ENCODE peak calls at places on chromosomes 6 and 20, in eight cellular contexts. I is tibial artery, Y is RCC 7860, E is T-helper 1 cell, J is substantia nigra, P is upper lobe of right lung, C is spleen, R is HCEC 1CT. U is an unnamed sample.

GRCh38 chr6:22146581-22147468 is 150.0 kb downstream of the PRL start:
- DNase-seq in R (no peak), J (peak), C (no peak), P (no peak), I (no peak), Y (no peak), E (no peak), U (peak)

GRCh38 chr6:147397306-147397705 is 111.2 kb upstream of the SAMD5 start:
- DNase-seq in P (no peak), Y (no peak), C (no peak), R (no peak), I (no peak), E (no peak), J (no peak), U (no peak)

GRCh38 chr6:110813813-110814487 is 1.3 kb downstream of the CDK19 start:
- DNase-seq in R (no peak), P (no peak), C (no peak), Y (no peak), I (no peak), J (peak), E (no peak), U (no peak)

GRCh38 chr6:123022980-123023379 is 26.9 kb downstream of the CLVS2 start:
- DNase-seq in J (no peak), C (no peak), P (no peak), Y (no peak), I (no peak), E (no peak), R (no peak), U (no peak)

GRCh38 chr20:53162251-53162835 is 190.2 kb downstream of the TSHZ2 start:
- DNase-seq in R (no peak), E (no peak), Y (peak), P (no peak), J (no peak), C (no peak), I (peak), U (no peak)

GRCh38 chr20:47949230-47949629 is 163.9 kb upstream of the SULF2 start:
- DNase-seq in P (no peak), I (no peak), Y (no peak), E (no peak), R (no peak), J (no peak), C (no peak), U (no peak)

GRCh38 chr6:9467746-9468145 is 947.1 kb downstream of the TFAP2A start:
- DNase-seq in I (no peak), E (no peak), P (no peak), R (peak), Y (no peak), C (no peak), J (no peak), U (no peak)

GRCh38 chr6:35400901-35401311 is 51.2 kb upstream of the FANCE start:
- DNase-seq in I (no peak), Y (peak), R (no peak), J (no peak), C (no peak), E (no peak), P (no peak), U (no peak)

GRCh38 chr6:33826537-33826936 is 22.7 kb upstream of the MLN start:
- DNase-seq in J (no peak), P (no peak), I (no peak), Y (no peak), R (no peak), C (no peak), E (no peak), U (no peak)

GRCh38 chr6:88725111-88725711 is 238.2 kb downstream of the RNGTT start:
- DNase-seq in Y (peak), P (no peak), E (no peak), J (no peak), I (peak), R (no peak), C (no peak), U (no peak)

GRCh38 chr6:5671162-5671561 is 335.6 kb downstream of the NRN1 start:
- DNase-seq in P (no peak), J (no peak), E (no peak), Y (no peak), R (peak), C (no peak), I (no peak), U (no peak)

GRCh38 chr6:111592726-111593515 is 12.8 kb downstream of the TRAF3IP2 start:
- DNase-seq in I (no peak), R (peak), C (no peak), Y (no peak), E (no peak), J (no peak), P (no peak), U (no peak)

GRCh38 chr6:161694995-161695394 is 421.1 kb upstream of the AGPAT4 start:
- DNase-seq in I (no peak), Y (peak), J (no peak), R (peak), P (no peak), E (no peak), C (no peak), U (no peak)

GRCh38 chr6:72425003-72425681 is 196.7 kb upstream of the KCNQ5 start:
- DNase-seq in I (no peak), J (no peak), Y (no peak), E (no peak), R (peak), P (no peak), C (no peak), U (peak)

GRCh38 chr6:35258336-35258735 is 1.2 kb upstream of the ZNF76 start:
- DNase-seq in E (no peak), C (no peak), J (no peak), I (no peak), R (no peak), P (no peak), Y (no peak), U (no peak)

GRCh38 chr6:150299873-150300485 is 68.8 kb upstream of the IYD start:
- DNase-seq in J (no peak), C (no peak), E (no peak), I (no peak), Y (no peak), R (no peak), P (no peak), U (no peak)

GRCh38 chr6:43076093-43076927 is at the start of gene PTK7:
- DNase-seq in Y (no peak), R (peak), E (no peak), I (no peak), J (no peak), C (no peak), P (peak), U (peak)

GRCh38 chr6:130362128-130362527 is 3.7 kb upstream of the TMEM200A start:
- DNase-seq in I (no peak), R (no peak), C (no peak), E (no peak), J (no peak), Y (no peak), P (no peak), U (no peak)

GRCh38 chr6:82877213-82878195 is 188.1 kb downstream of the UBE3D start:
- DNase-seq in E (no peak), J (no peak), I (no peak), C (no peak), Y (peak), R (no peak), P (no peak), U (no peak)

GRCh38 chr20:57663241-57663640 is 43.0 kb upstream of the ZBP1 start:
- DNase-seq in P (peak), J (no peak), I (peak), C (peak), R (no peak), E (no peak), Y (no peak), U (no peak)

GRCh38 chr6:134420638-134421181 is 102.8 kb upstream of the SGK1 start:
- DNase-seq in Y (peak), C (no peak), R (peak), E (no peak), P (no peak), J (no peak), I (no peak), U (no peak)

GRCh38 chr6:111486921-111487320 is 3.9 kb upstream of the REV3L start:
- DNase-seq in Y (peak), J (no peak), R (no peak), E (no peak), I (no peak), C (no peak), P (no peak), U (no peak)

GRCh38 chr6:21506126-21506525 is 87.4 kb upstream of the SOX4 start:
- DNase-seq in J (no peak), Y (no peak), C (no peak), I (no peak), E (no peak), P (no peak), R (no peak), U (no peak)

GRCh38 chr6:49966334-49966733 is 2.4 kb upstream of the DEFB114 start:
- DNase-seq in C (no peak), E (no peak), Y (no peak), J (no peak), I (no peak), P (no peak), R (no peak), U (no peak)

GRCh38 chr6:3499603-3500002 is 42.8 kb upstream of the SLC22A23 start:
- DNase-seq in Y (no peak), C (no peak), E (no peak), R (no peak), J (no peak), I (no peak), P (no peak), U (no peak)

GRCh38 chr20:57622579-57623381 is 2.6 kb upstream of the ZBP1 start:
- DNase-seq in Y (peak), C (peak), J (no peak), P (peak), R (no peak), I (no peak), E (peak), U (peak)

GRCh38 chr6:166306378-166307081 is 1.7 kb downstream of the PRR18 start:
- DNase-seq in P (no peak), Y (no peak), J (peak), I (no peak), E (no peak), R (no peak), C (no peak), U (no peak)

GRCh38 chr6:42423244-42423643 is 28.5 kb downstream of the TRERF1 start:
- DNase-seq in R (no peak), E (no peak), Y (no peak), P (no peak), C (no peak), I (no peak), J (no peak), U (no peak)

GRCh38 chr6:67615796-67616195 is 1019.3 kb upstream of the ADGRB3 start:
- DNase-seq in E (no peak), Y (peak), I (no peak), P (no peak), J (no peak), C (no peak), R (peak), U (no peak)

GRCh38 chr6:126718600-126719327 is 378.8 kb downstream of the CENPW start:
- DNase-seq in E (no peak), J (no peak), R (no peak), I (no peak), Y (no peak), P (no peak), C (no peak), U (no peak)

GRCh38 chr20:11395581-11395980 is 522.1 kb upstream of the BTBD3 start:
- DNase-seq in Y (peak), C (no peak), E (no peak), P (no peak), R (no peak), I (no peak), J (no peak), U (no peak)

GRCh38 chr6:21595265-21595950 is 1.9 kb downstream of the SOX4 start:
- DNase-seq in C (peak), Y (no peak), P (peak), I (no peak), J (no peak), E (no peak), R (no peak), U (no peak)

GRCh38 chr20:47860049-47860830 is 75.0 kb upstream of the SULF2 start:
- DNase-seq in I (no peak), Y (no peak), P (no peak), E (no peak), R (no peak), J (no peak), C (no peak), U (no peak)

GRCh38 chr6:42091718-42092023 is 41.3 kb downstream of the TAF8 start:
- DNase-seq in C (no peak), Y (peak), J (no peak), I (no peak), E (no peak), P (no peak), R (no peak), U (no peak)

GRCh38 chr6:14454467-14454763 is 336.8 kb downstream of the CD83 start:
- DNase-seq in I (no peak), Y (no peak), C (no peak), P (no peak), J (no peak), R (no peak), E (no peak), U (no peak)

U was measured in NCI-H1694.